ENCODE peak calls at places on chromosomes 1 and 21, in eight cellular contexts. Q is K562, I is Panc1, M is upper lobe of left lung, E is HepG2, L is HCT116, J is GM23338, U is GM12878. B is an unnamed sample. For H3K4me1, the result is how much of the 10 kb centered on the place peaks cover.

GRCh38 chr21:37153193-37153934 is 80.3 kb downstream of the TTC3 start:
- ATAC-seq in Q (no peak), I (no peak), M (no peak), E (peak), L (no peak), J (no peak), U (no peak), B (no peak)

GRCh38 chr1:165854101-165854845 is 26.9 kb downstream of the UCK2 start:
- ATAC-seq in Q (peak), I (peak), M (peak), E (no peak), L (no peak), J (peak), U (peak), B (no peak)

GRCh38 chr1:229339520-229339919 is 3.3 kb downstream of the CCSAP start:
- ATAC-seq in Q (no peak), I (no peak), M (no peak), E (no peak), L (no peak), J (no peak), U (no peak), B (no peak)

GRCh38 chr21:29080454-29080930 is 7.0 kb upstream of the CCT8 start:
- ATAC-seq in Q (no peak), I (no peak), M (no peak), E (peak), L (no peak), J (no peak), U (no peak), B (no peak)

GRCh38 chr1:224506141-224506814 is 71.7 kb upstream of the WDR26 start:
- ATAC-seq in Q (no peak), I (no peak), M (no peak), E (no peak), L (no peak), J (no peak), U (no peak), B (no peak)

GRCh38 chr1:158101455-158101854 is 79.2 kb upstream of the CD1D start:
- ATAC-seq in Q (no peak), I (peak), M (no peak), E (no peak), L (peak), J (no peak), U (no peak), B (no peak)

GRCh38 chr1:161082996-161083742 is 6.2 kb downstream of the NECTIN4 start:
- ATAC-seq in Q (peak), I (peak), M (peak), E (peak), L (peak), J (no peak), U (peak), B (peak)

GRCh38 chr21:34336245-34336644 is 27.6 kb upstream of the KCNE2 start:
- ATAC-seq in Q (no peak), I (no peak), M (no peak), E (no peak), L (no peak), J (no peak), U (no peak), B (no peak)

GRCh38 chr1:193417420-193417819 is 231.0 kb upstream of the B3GALT2 start:
- ATAC-seq in Q (no peak), I (no peak), M (no peak), E (no peak), L (no peak), J (no peak), U (no peak), B (no peak)

GRCh38 chr1:21280011-21280471 is 10.2 kb downstream of the ECE1 start:
- ATAC-seq in Q (peak), I (peak), M (peak), E (no peak), L (no peak), J (no peak), U (no peak), B (peak)

GRCh38 chr21:39911286-39911685 is 44.0 kb downstream of the PCP4 start:
- ATAC-seq in Q (peak), I (no peak), M (no peak), E (no peak), L (no peak), J (peak), U (no peak), B (no peak)

GRCh38 chr1:226181996-226182714 is 4.4 kb downstream of the ACBD3 start:
- ATAC-seq in Q (peak), I (no peak), M (peak), E (peak), L (peak), J (no peak), U (peak), B (peak)

GRCh38 chr1:93588206-93588605 is 93.4 kb downstream of the BCAR3 start:
- ATAC-seq in Q (peak), I (no peak), M (no peak), E (no peak), L (no peak), J (no peak), U (no peak), B (no peak)

GRCh38 chr1:117268926-117269378 is 58.2 kb upstream of the VTCN1 start:
- ATAC-seq in Q (no peak), I (no peak), M (peak), E (no peak), L (no peak), J (peak), U (no peak), B (no peak)

GRCh38 chr1:117271129-117271528 is 60.4 kb upstream of the VTCN1 start:
- ATAC-seq in Q (no peak), I (no peak), M (no peak), E (no peak), L (no peak), J (no peak), U (no peak), B (no peak)

GRCh38 chr1:117267232-117267774 is 56.6 kb upstream of the VTCN1 start:
- ATAC-seq in Q (no peak), I (no peak), M (no peak), E (no peak), L (no peak), J (no peak), U (no peak), B (peak)

GRCh38 chr1:117275055-117275454 is 64.3 kb upstream of the VTCN1 start:
- ATAC-seq in Q (no peak), I (no peak), M (no peak), E (no peak), L (no peak), J (no peak), U (no peak), B (no peak)

GRCh38 chr1:117271959-117272358 is 61.2 kb upstream of the VTCN1 start:
- ATAC-seq in Q (no peak), I (no peak), M (no peak), E (no peak), L (no peak), J (no peak), U (no peak), B (no peak)
- H3K27ac ChIP-seq in Q (no peak), I (no peak), M (no peak), E (no peak), L (no peak), J (peak), U (no peak), B (no peak)

GRCh38 chr1:33332881-33333280 is 12.0 kb upstream of the A3GALT2 start:
- ATAC-seq in Q (no peak), I (no peak), M (peak), E (no peak), L (no peak), J (no peak), U (no peak), B (no peak)
- H3K4me1 ChIP-seq in Q (under half), I (half or more), M (half or more), E (half or more), L (under half), J (under half), U (under half), B (under half)

GRCh38 chr1:64110924-64111777 is 92.3 kb upstream of the UBE2U start:
- ATAC-seq in Q (no peak), I (no peak), M (no peak), E (no peak), L (no peak), J (no peak), U (no peak), B (no peak)
- TF ChIP-seq POLR2AphosphoS5 in Q (no peak), I (no peak), M (no peak), E (no peak), L (no peak), J (no peak), U (no peak), B (no peak)

GRCh38 chr1:25515033-25515432 is 28.4 kb upstream of the LDLRAP1 start:
- ATAC-seq in Q (peak), I (no peak), M (no peak), E (peak), L (no peak), J (no peak), U (no peak), B (no peak)

GRCh38 chr1:25516686-25517085 is 26.7 kb upstream of the LDLRAP1 start:
- ATAC-seq in Q (no peak), I (no peak), M (no peak), E (no peak), L (no peak), J (no peak), U (no peak), B (no peak)

GRCh38 chr1:25517476-25518394 is 25.7 kb upstream of the LDLRAP1 start:
- ATAC-seq in Q (peak), I (no peak), M (peak), E (no peak), L (peak), J (peak), U (no peak), B (no peak)

GRCh38 chr1:25519624-25520023 is 23.8 kb upstream of the LDLRAP1 start:
- ATAC-seq in Q (no peak), I (no peak), M (no peak), E (no peak), L (no peak), J (no peak), U (peak), B (no peak)

GRCh38 chr1:25513666-25514065 is 29.7 kb upstream of the LDLRAP1 start:
- ATAC-seq in Q (no peak), I (no peak), M (no peak), E (no peak), L (no peak), J (no peak), U (no peak), B (no peak)
- H3K27ac ChIP-seq in Q (no peak), I (no peak), M (no peak), E (no peak), L (no peak), J (no peak), U (no peak), B (no peak)

GRCh38 chr21:21929228-21929627 is 931.0 kb downstream of the NCAM2 start:
- ATAC-seq in Q (no peak), I (no peak), M (no peak), E (no peak), L (no peak), J (no peak), U (no peak), B (no peak)
- H3K4me1 ChIP-seq in Q (under half), I (under half), M (under half), E (under half), L (under half), J (under half), U (under half), B (under half)

DNA sequence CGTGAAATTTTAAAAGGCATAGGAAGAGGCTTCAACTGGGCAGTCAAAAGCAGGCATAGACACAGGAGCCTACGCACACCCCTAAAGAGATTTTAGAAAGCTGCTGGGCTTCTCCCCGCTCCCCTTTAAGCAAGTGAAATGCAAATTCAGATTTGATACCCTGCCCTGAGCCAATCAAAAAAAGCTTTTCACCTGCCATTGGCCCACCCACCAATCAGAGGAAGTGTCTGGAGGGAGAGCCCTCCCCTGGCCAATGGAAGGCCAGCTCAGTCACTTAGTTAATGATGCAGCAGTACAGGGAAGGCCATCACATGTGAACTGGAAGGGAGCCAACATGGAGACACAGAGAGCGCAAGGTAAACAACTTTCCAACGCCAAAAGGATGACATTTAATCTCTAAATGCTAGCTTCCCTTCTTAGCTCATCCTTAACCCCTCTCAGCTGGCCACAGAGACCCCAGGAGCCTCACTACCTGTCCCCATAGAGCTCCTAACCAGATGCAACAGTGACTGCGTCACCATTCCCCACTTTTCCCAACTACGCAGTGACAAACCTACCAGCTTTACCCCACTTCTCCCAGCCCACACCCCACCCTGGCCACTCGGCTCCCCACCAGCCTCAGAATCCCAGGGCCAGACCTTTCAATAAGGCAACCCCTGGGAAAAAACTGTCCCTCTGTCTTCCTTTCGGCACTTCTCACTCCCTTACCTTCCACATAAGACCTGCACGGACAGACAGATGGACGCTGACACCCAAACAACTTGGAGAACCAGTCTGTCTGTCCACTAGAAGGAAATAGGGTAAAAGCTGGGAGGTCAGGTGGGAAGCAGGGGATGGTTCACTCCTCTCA is 71.0 kb downstream of the CD46 start:
- ATAC-seq in Q (peak), I (no peak), M (peak), E (no peak), L (peak), J (peak), U (peak), B (peak)
- TF ChIP-seq POLR2AphosphoS5 in Q (no peak), I (no peak), M (peak), E (no peak), L (no peak), J (no peak), U (peak), B (peak)

DNA sequence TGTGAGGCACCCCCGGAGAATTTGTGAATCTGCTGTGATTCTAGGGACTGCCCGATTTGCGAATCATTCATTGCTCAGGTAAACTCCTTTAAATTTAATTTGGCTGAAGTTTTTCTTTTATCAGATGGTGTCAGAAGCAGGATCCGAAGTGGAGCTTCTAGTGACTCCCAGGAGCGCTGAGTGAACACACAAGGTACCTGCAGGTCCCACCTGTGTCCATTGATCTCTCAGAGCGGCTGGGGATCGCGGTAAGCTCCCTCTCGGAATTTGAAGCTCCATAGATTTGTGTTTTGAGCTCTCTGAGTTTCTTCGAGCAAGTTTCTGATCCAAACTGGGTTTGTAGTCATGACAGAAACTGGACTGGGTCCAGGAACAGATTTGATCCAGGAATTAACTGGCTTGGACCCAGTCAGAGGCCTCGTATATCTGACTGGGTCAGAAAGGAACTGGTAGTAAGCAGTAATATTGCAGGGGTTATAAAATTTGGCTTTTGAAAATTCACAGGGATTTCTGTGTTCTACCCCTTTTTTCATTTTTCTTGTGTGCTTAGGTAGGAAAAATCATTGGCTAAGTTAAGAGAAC is 56.2 kb upstream of the EDEM3 start:
- ATAC-seq in Q (no peak), I (no peak), M (no peak), E (no peak), L (no peak), J (no peak), U (no peak), B (no peak)
- H3K27ac ChIP-seq in Q (no peak), I (no peak), M (no peak), E (no peak), L (no peak), J (no peak), U (no peak), B (peak)